ENCODE peak calls at places on chromosomes 16 and 17, in ten cellular contexts. One of them, this sample, is unnamed.

GRCh38 chr16:11411059-11411550 is 65.8 kb downstream of the RMI2 start:
- DNase-seq in CD4-positive, alpha-beta memory T cell: no peak
- DNase-seq in endothelial cell of umbilical vein: no peak
- DNase-seq in neuronal stem cell: no peak
- DNase-seq in cardiac muscle cell: no peak
- DNase-seq in sigmoid colon: no peak
- DNase-seq in OCI-LY7: no peak
- DNase-seq in GM23338: no peak
- DNase-seq in breast epithelium: no peak
- DNase-seq in left ventricle myocardium inferior: no peak
- DNase-seq in this sample: no peak

GRCh38 chr16:26765087-26765486 is 301.6 kb upstream of the C16orf82 start:
- DNase-seq in CD4-positive, alpha-beta memory T cell: no peak
- DNase-seq in endothelial cell of umbilical vein: no peak
- DNase-seq in neuronal stem cell: no peak
- DNase-seq in cardiac muscle cell: no peak
- DNase-seq in sigmoid colon: no peak
- DNase-seq in OCI-LY7: peak; percentile 10
- DNase-seq in GM23338: peak; percentile 22
- DNase-seq in breast epithelium: no peak
- DNase-seq in left ventricle myocardium inferior: no peak
- DNase-seq in this sample: no peak

GRCh38 chr17:44093231-44093900 is 22.8 kb downstream of the G6PC3 start:
- DNase-seq in CD4-positive, alpha-beta memory T cell: no peak
- DNase-seq in endothelial cell of umbilical vein: no peak
- DNase-seq in neuronal stem cell: no peak
- DNase-seq in cardiac muscle cell: no peak
- DNase-seq in sigmoid colon: no peak
- DNase-seq in OCI-LY7: no peak
- DNase-seq in GM23338: no peak
- DNase-seq in breast epithelium: no peak
- DNase-seq in left ventricle myocardium inferior: no peak
- DNase-seq in this sample: no peak

GRCh38 chr16:85314633-85315032 is 202.4 kb upstream of the CIBAR2 start:
- DNase-seq in CD4-positive, alpha-beta memory T cell: no peak
- DNase-seq in endothelial cell of umbilical vein: no peak
- DNase-seq in neuronal stem cell: no peak
- DNase-seq in cardiac muscle cell: no peak
- DNase-seq in sigmoid colon: no peak
- DNase-seq in OCI-LY7: peak; percentile 27
- DNase-seq in GM23338: no peak
- DNase-seq in breast epithelium: no peak
- DNase-seq in left ventricle myocardium inferior: no peak
- DNase-seq in this sample: no peak

GRCh38 chr16:50680907-50681885 is at the start of gene SNX20:
- DNase-seq in CD4-positive, alpha-beta memory T cell: peak; percentile 78
- DNase-seq in endothelial cell of umbilical vein: no peak
- DNase-seq in neuronal stem cell: no peak
- DNase-seq in cardiac muscle cell: no peak
- DNase-seq in sigmoid colon: no peak
- DNase-seq in OCI-LY7: peak; percentile 66
- DNase-seq in GM23338: no peak
- DNase-seq in breast epithelium: no peak
- DNase-seq in left ventricle myocardium inferior: peak; percentile 33
- DNase-seq in this sample: no peak

GRCh38 chr17:56831364-56832095 is 2.2 kb downstream of the C17orf67 start:
- DNase-seq in CD4-positive, alpha-beta memory T cell: no peak
- DNase-seq in endothelial cell of umbilical vein: no peak
- DNase-seq in neuronal stem cell: no peak
- DNase-seq in cardiac muscle cell: no peak
- DNase-seq in sigmoid colon: no peak
- DNase-seq in OCI-LY7: no peak
- DNase-seq in GM23338: no peak
- DNase-seq in breast epithelium: no peak
- DNase-seq in left ventricle myocardium inferior: no peak
- DNase-seq in this sample: no peak

GRCh38 chr17:64938925-64939474 is 19.7 kb upstream of the LRRC37A3 start:
- DNase-seq in CD4-positive, alpha-beta memory T cell: no peak
- DNase-seq in endothelial cell of umbilical vein: peak; percentile 42
- DNase-seq in neuronal stem cell: no peak
- DNase-seq in cardiac muscle cell: peak; percentile 56
- DNase-seq in sigmoid colon: no peak
- DNase-seq in OCI-LY7: peak; percentile 50
- DNase-seq in GM23338: peak; percentile 76
- DNase-seq in breast epithelium: no peak
- DNase-seq in left ventricle myocardium inferior: peak; percentile 39
- DNase-seq in this sample: no peak

GRCh38 chr16:901149-901548 is 69.6 kb downstream of the LMF1 start:
- DNase-seq in CD4-positive, alpha-beta memory T cell: no peak
- DNase-seq in endothelial cell of umbilical vein: no peak
- DNase-seq in neuronal stem cell: no peak
- DNase-seq in cardiac muscle cell: no peak
- DNase-seq in sigmoid colon: no peak
- DNase-seq in OCI-LY7: no peak
- DNase-seq in GM23338: no peak
- DNase-seq in breast epithelium: no peak
- DNase-seq in left ventricle myocardium inferior: no peak
- DNase-seq in this sample: no peak

GRCh38 chr16:1974157-1975070 is 2.6 kb downstream of the TBL3 start:
- DNase-seq in CD4-positive, alpha-beta memory T cell: no peak
- DNase-seq in endothelial cell of umbilical vein: no peak
- DNase-seq in neuronal stem cell: no peak
- DNase-seq in cardiac muscle cell: no peak
- DNase-seq in sigmoid colon: no peak
- DNase-seq in OCI-LY7: no peak
- DNase-seq in GM23338: no peak
- DNase-seq in breast epithelium: no peak
- DNase-seq in left ventricle myocardium inferior: no peak
- DNase-seq in this sample: no peak

GRCh38 chr16:27801259-27801945 is 251.5 kb downstream of the KATNIP start:
- DNase-seq in CD4-positive, alpha-beta memory T cell: no peak
- DNase-seq in endothelial cell of umbilical vein: no peak
- DNase-seq in neuronal stem cell: no peak
- DNase-seq in cardiac muscle cell: peak; percentile 29
- DNase-seq in sigmoid colon: no peak
- DNase-seq in OCI-LY7: no peak
- DNase-seq in GM23338: no peak
- DNase-seq in breast epithelium: no peak
- DNase-seq in left ventricle myocardium inferior: no peak
- DNase-seq in this sample: no peak

GRCh38 chr17:44069974-44070454 is 521 bp upstream of the G6PC3 start:
- DNase-seq in CD4-positive, alpha-beta memory T cell: no peak
- DNase-seq in endothelial cell of umbilical vein: no peak
- DNase-seq in neuronal stem cell: no peak
- DNase-seq in cardiac muscle cell: peak; percentile 32
- DNase-seq in sigmoid colon: no peak
- DNase-seq in OCI-LY7: peak; percentile 12
- DNase-seq in GM23338: peak; percentile 60
- DNase-seq in breast epithelium: no peak
- DNase-seq in left ventricle myocardium inferior: no peak
- DNase-seq in this sample: no peak

GRCh38 chr16:8961811-8962390 is 1.8 kb downstream of the USP7 start:
- DNase-seq in CD4-positive, alpha-beta memory T cell: no peak
- DNase-seq in endothelial cell of umbilical vein: peak; percentile 10
- DNase-seq in neuronal stem cell: no peak
- DNase-seq in cardiac muscle cell: no peak
- DNase-seq in sigmoid colon: no peak
- DNase-seq in OCI-LY7: peak; percentile 37
- DNase-seq in GM23338: no peak
- DNase-seq in breast epithelium: no peak
- DNase-seq in left ventricle myocardium inferior: no peak
- DNase-seq in this sample: no peak

GRCh38 chr17:36935681-36936454 is 1.4 kb upstream of the LHX1 start:
- DNase-seq in CD4-positive, alpha-beta memory T cell: no peak
- DNase-seq in endothelial cell of umbilical vein: no peak
- DNase-seq in neuronal stem cell: no peak
- DNase-seq in cardiac muscle cell: no peak
- DNase-seq in sigmoid colon: no peak
- DNase-seq in OCI-LY7: no peak
- DNase-seq in GM23338: peak; percentile 84
- DNase-seq in breast epithelium: no peak
- DNase-seq in left ventricle myocardium inferior: no peak
- DNase-seq in this sample: no peak

GRCh38 chr17:79646721-79647455 is 36.0 kb upstream of the RBFOX3 start:
- DNase-seq in CD4-positive, alpha-beta memory T cell: no peak
- DNase-seq in endothelial cell of umbilical vein: no peak
- DNase-seq in neuronal stem cell: no peak
- DNase-seq in cardiac muscle cell: no peak
- DNase-seq in sigmoid colon: peak; percentile 40
- DNase-seq in OCI-LY7: no peak
- DNase-seq in GM23338: no peak
- DNase-seq in breast epithelium: no peak
- DNase-seq in left ventricle myocardium inferior: no peak
- DNase-seq in this sample: no peak

GRCh38 chr16:13041180-13041579 is 139.8 kb downstream of the SHISA9 start:
- DNase-seq in CD4-positive, alpha-beta memory T cell: no peak
- DNase-seq in endothelial cell of umbilical vein: no peak
- DNase-seq in neuronal stem cell: no peak
- DNase-seq in cardiac muscle cell: no peak
- DNase-seq in sigmoid colon: no peak
- DNase-seq in OCI-LY7: no peak
- DNase-seq in GM23338: no peak
- DNase-seq in breast epithelium: no peak
- DNase-seq in left ventricle myocardium inferior: no peak
- DNase-seq in this sample: no peak

GRCh38 chr16:54282202-54282922 is 4.2 kb downstream of the IRX3 start:
- DNase-seq in CD4-positive, alpha-beta memory T cell: no peak
- DNase-seq in endothelial cell of umbilical vein: no peak
- DNase-seq in neuronal stem cell: peak; percentile 70
- DNase-seq in cardiac muscle cell: peak; percentile 62
- DNase-seq in sigmoid colon: no peak
- DNase-seq in OCI-LY7: no peak
- DNase-seq in GM23338: peak; percentile 81
- DNase-seq in breast epithelium: peak; percentile 78
- DNase-seq in left ventricle myocardium inferior: peak; percentile 64
- DNase-seq in this sample: no peak

GRCh38 chr17:77206125-77206523 is 65.4 kb downstream of the SEC14L1 start:
- DNase-seq in CD4-positive, alpha-beta memory T cell: no peak
- DNase-seq in endothelial cell of umbilical vein: no peak
- DNase-seq in neuronal stem cell: no peak
- DNase-seq in cardiac muscle cell: no peak
- DNase-seq in sigmoid colon: no peak
- DNase-seq in OCI-LY7: no peak
- DNase-seq in GM23338: no peak
- DNase-seq in breast epithelium: no peak
- DNase-seq in left ventricle myocardium inferior: no peak
- DNase-seq in this sample: no peak

GRCh38 chr16:80148826-80149225 is 392.0 kb upstream of the DYNLRB2 start:
- DNase-seq in CD4-positive, alpha-beta memory T cell: no peak
- DNase-seq in endothelial cell of umbilical vein: no peak
- DNase-seq in neuronal stem cell: no peak
- DNase-seq in cardiac muscle cell: no peak
- DNase-seq in sigmoid colon: no peak
- DNase-seq in OCI-LY7: no peak
- DNase-seq in GM23338: no peak
- DNase-seq in breast epithelium: no peak
- DNase-seq in left ventricle myocardium inferior: no peak
- DNase-seq in this sample: no peak
- H3K4me1 ChIP-seq in CD4-positive, alpha-beta memory T cell: no peaks in the 10 kb centered on the region
- H3K4me1 ChIP-seq in endothelial cell of umbilical vein: no peaks in the 10 kb centered on the region
- H3K4me1 ChIP-seq in neuronal stem cell: no peaks in the 10 kb centered on the region
- H3K4me1 ChIP-seq in cardiac muscle cell: no peaks in the 10 kb centered on the region
- H3K4me1 ChIP-seq in sigmoid colon: no peaks in the 10 kb centered on the region
- H3K4me1 ChIP-seq in OCI-LY7: no peaks in the 10 kb centered on the region
- H3K4me1 ChIP-seq in GM23338: no peaks in the 10 kb centered on the region
- H3K4me1 ChIP-seq in breast epithelium: no peaks in the 10 kb centered on the region
- H3K4me1 ChIP-seq in left ventricle myocardium inferior: peaks cover 6% of the 10 kb centered on the region
- H3K4me1 ChIP-seq in this sample: no peaks in the 10 kb centered on the region

GRCh38 chr17:17303010-17303846 is at the start of gene NT5M:
- DNase-seq in CD4-positive, alpha-beta memory T cell: peak; percentile 55
- DNase-seq in endothelial cell of umbilical vein: peak; percentile 60
- DNase-seq in neuronal stem cell: peak; percentile 54
- DNase-seq in cardiac muscle cell: peak; percentile 80
- DNase-seq in sigmoid colon: peak; percentile 85
- DNase-seq in OCI-LY7: peak; percentile 85
- DNase-seq in GM23338: peak; percentile 90
- DNase-seq in breast epithelium: peak; percentile 32
- DNase-seq in left ventricle myocardium inferior: peak; percentile 83
- DNase-seq in this sample: peak; percentile 61
- H3K4me1 ChIP-seq in CD4-positive, alpha-beta memory T cell: peaks cover 43% of the 10 kb centered on the region
- H3K4me1 ChIP-seq in endothelial cell of umbilical vein: peaks cover 12% of the 10 kb centered on the region
- H3K4me1 ChIP-seq in neuronal stem cell: peaks cover 12% of the 10 kb centered on the region
- H3K4me1 ChIP-seq in cardiac muscle cell: peaks cover 13% of the 10 kb centered on the region
- H3K4me1 ChIP-seq in sigmoid colon: no peaks in the 10 kb centered on the region
- H3K4me1 ChIP-seq in OCI-LY7: peaks cover 48% of the 10 kb centered on the region
- H3K4me1 ChIP-seq in GM23338: peaks cover 23% of the 10 kb centered on the region
- H3K4me1 ChIP-seq in breast epithelium: no peaks in the 10 kb centered on the region
- H3K4me1 ChIP-seq in left ventricle myocardium inferior: peaks cover 29% of the 10 kb centered on the region
- H3K4me1 ChIP-seq in this sample: peaks cover 19% of the 10 kb centered on the region

GRCh38 chr17:27533874-27534815 is 77.9 kb downstream of the KSR1 start:
- DNase-seq in CD4-positive, alpha-beta memory T cell: no peak
- DNase-seq in endothelial cell of umbilical vein: peak; percentile 52
- DNase-seq in neuronal stem cell: no peak
- DNase-seq in cardiac muscle cell: peak; percentile 66
- DNase-seq in sigmoid colon: peak; percentile 63
- DNase-seq in OCI-LY7: no peak
- DNase-seq in GM23338: peak; percentile 68
- DNase-seq in breast epithelium: no peak
- DNase-seq in left ventricle myocardium inferior: no peak
- DNase-seq in this sample: no peak

GRCh38 chr17:27536781-27537180 is 80.5 kb downstream of the KSR1 start:
- DNase-seq in CD4-positive, alpha-beta memory T cell: no peak
- DNase-seq in endothelial cell of umbilical vein: no peak
- DNase-seq in neuronal stem cell: no peak
- DNase-seq in cardiac muscle cell: no peak
- DNase-seq in sigmoid colon: no peak
- DNase-seq in OCI-LY7: no peak
- DNase-seq in GM23338: no peak
- DNase-seq in breast epithelium: no peak
- DNase-seq in left ventricle myocardium inferior: no peak
- DNase-seq in this sample: no peak

GRCh38 chr17:27535178-27535928 is 79.1 kb downstream of the KSR1 start:
- DNase-seq in CD4-positive, alpha-beta memory T cell: no peak
- DNase-seq in endothelial cell of umbilical vein: peak; percentile 30
- DNase-seq in neuronal stem cell: no peak
- DNase-seq in cardiac muscle cell: no peak
- DNase-seq in sigmoid colon: no peak
- DNase-seq in OCI-LY7: no peak
- DNase-seq in GM23338: no peak
- DNase-seq in breast epithelium: no peak
- DNase-seq in left ventricle myocardium inferior: no peak
- DNase-seq in this sample: no peak

GRCh38 chr17:27538156-27538955 is 82.1 kb downstream of the KSR1 start:
- DNase-seq in CD4-positive, alpha-beta memory T cell: no peak
- DNase-seq in endothelial cell of umbilical vein: no peak
- DNase-seq in neuronal stem cell: no peak
- DNase-seq in cardiac muscle cell: no peak
- DNase-seq in sigmoid colon: no peak
- DNase-seq in OCI-LY7: no peak
- DNase-seq in GM23338: no peak
- DNase-seq in breast epithelium: no peak
- DNase-seq in left ventricle myocardium inferior: no peak
- DNase-seq in this sample: no peak

GRCh38 chr17:27535975-27536374 is 79.7 kb downstream of the KSR1 start:
- DNase-seq in CD4-positive, alpha-beta memory T cell: no peak
- DNase-seq in endothelial cell of umbilical vein: peak; percentile 40
- DNase-seq in neuronal stem cell: no peak
- DNase-seq in cardiac muscle cell: no peak
- DNase-seq in sigmoid colon: no peak
- DNase-seq in OCI-LY7: no peak
- DNase-seq in GM23338: no peak
- DNase-seq in breast epithelium: no peak
- DNase-seq in left ventricle myocardium inferior: no peak
- DNase-seq in this sample: no peak
- H3K4me1 ChIP-seq in CD4-positive, alpha-beta memory T cell: no peaks in the 10 kb centered on the region
- H3K4me1 ChIP-seq in endothelial cell of umbilical vein: peaks cover 25% of the 10 kb centered on the region
- H3K4me1 ChIP-seq in neuronal stem cell: peaks cover 9% of the 10 kb centered on the region
- H3K4me1 ChIP-seq in cardiac muscle cell: peaks cover 9% of the 10 kb centered on the region
- H3K4me1 ChIP-seq in sigmoid colon: no peaks in the 10 kb centered on the region
- H3K4me1 ChIP-seq in OCI-LY7: no peaks in the 10 kb centered on the region
- H3K4me1 ChIP-seq in GM23338: peaks cover 6% of the 10 kb centered on the region
- H3K4me1 ChIP-seq in breast epithelium: no peaks in the 10 kb centered on the region
- H3K4me1 ChIP-seq in left ventricle myocardium inferior: peaks cover 38% of the 10 kb centered on the region
- H3K4me1 ChIP-seq in this sample: peaks cover 91% of the 10 kb centered on the region

GRCh38 chr17:57869599-57870282 is 19.9 kb upstream of the MRPS23 start:
- DNase-seq in CD4-positive, alpha-beta memory T cell: no peak
- DNase-seq in endothelial cell of umbilical vein: no peak
- DNase-seq in neuronal stem cell: no peak
- DNase-seq in cardiac muscle cell: peak; percentile 78
- DNase-seq in sigmoid colon: no peak
- DNase-seq in OCI-LY7: no peak
- DNase-seq in GM23338: no peak
- DNase-seq in breast epithelium: no peak
- DNase-seq in left ventricle myocardium inferior: no peak
- DNase-seq in this sample: no peak
- H3K4me1 ChIP-seq in CD4-positive, alpha-beta memory T cell: peaks cover 24% of the 10 kb centered on the region
- H3K4me1 ChIP-seq in endothelial cell of umbilical vein: peaks cover 47% of the 10 kb centered on the region
- H3K4me1 ChIP-seq in neuronal stem cell: peaks cover 19% of the 10 kb centered on the region
- H3K4me1 ChIP-seq in cardiac muscle cell: peaks cover 11% of the 10 kb centered on the region
- H3K4me1 ChIP-seq in sigmoid colon: no peaks in the 10 kb centered on the region
- H3K4me1 ChIP-seq in OCI-LY7: peaks cover 22% of the 10 kb centered on the region
- H3K4me1 ChIP-seq in GM23338: peaks cover 30% of the 10 kb centered on the region
- H3K4me1 ChIP-seq in breast epithelium: peaks cover 16% of the 10 kb centered on the region
- H3K4me1 ChIP-seq in left ventricle myocardium inferior: peaks cover 60% of the 10 kb centered on the region
- H3K4me1 ChIP-seq in this sample: peaks cover 35% of the 10 kb centered on the region